ENCODE peak calls at places on chromosome 1, in six cellular contexts. E is upper lobe of right lung; J is activated CD8-positive, alpha-beta memory T cell treated with anti-CD3 and anti-CD28 coated beads, Interleukin-2, amount 10 ng/mL, durations not matched to agents 7 days and 5 days; O is CD8-positive, alpha-beta T cell; M is activated CD8-positive, alpha-beta T cell treated with anti-CD3 and anti-CD28 coated beads for 36 hours; I is aorta. A is an unnamed sample.

GRCh38 chr1:26854953-26855352 is 8.0 kb upstream of the SFN start:
- ATAC-seq in E (no peak), O (no peak), I (no peak), M (no peak), J (no peak), A (peak; percentile 62)

GRCh38 chr1:70360321-70360720 is 5.8 kb upstream of the ANKRD13C start:
- ATAC-seq in M (no peak), J (no peak), O (no peak), I (no peak), E (no peak), A (no peak)

GRCh38 chr1:66446261-66447001 is 87.5 kb upstream of the SGIP1 start:
- ATAC-seq in O (peak; percentile 74), M (peak; percentile 66), J (peak; percentile 67), E (peak; percentile 91), I (peak; percentile 88), A (peak; percentile 75)

GRCh38 chr1:76269175-76269574 is 194.6 kb downstream of the ST6GALNAC3 start:
- ATAC-seq in M (peak; percentile 50), J (peak; percentile 66), O (peak; percentile 48), I (peak; percentile 64), E (peak; percentile 71), A (peak; percentile 51)

GRCh38 chr1:184160942-184161698 is 109.6 kb downstream of the TSEN15 start:
- ATAC-seq in E (peak; percentile 52), I (peak; percentile 69), M (peak; percentile 63), J (peak; percentile 38), O (no peak), A (no peak)

GRCh38 chr1:208174736-208175507 is 69.3 kb downstream of the PLXNA2 start:
- ATAC-seq in M (no peak), O (no peak), E (no peak), J (no peak), I (no peak), A (no peak)

GRCh38 chr1:66206563-66207154 is 327.3 kb upstream of the SGIP1 start:
- ATAC-seq in J (no peak), M (no peak), I (peak; percentile 46), O (no peak), E (no peak), A (no peak)

GRCh38 chr1:201383647-201384405 is 6.3 kb upstream of the TNNT2 start:
- ATAC-seq in J (no peak), O (no peak), M (no peak), I (no peak), E (no peak), A (no peak)

GRCh38 chr1:25145775-25146381 is 86.4 kb downstream of the SYF2 start:
- ATAC-seq in M (no peak), J (no peak), I (no peak), O (no peak), E (no peak), A (no peak)

GRCh38 chr1:200491097-200491496 is 81.3 kb upstream of the ZNF281 start:
- ATAC-seq in M (no peak), O (no peak), E (no peak), J (no peak), I (no peak), A (no peak)

GRCh38 chr1:153513666-153514065 is 22.1 kb downstream of the S100A6 start:
- ATAC-seq in O (no peak), I (no peak), J (no peak), E (no peak), M (no peak), A (no peak)

A was measured in esophagus mucosa.